ENCODE peak calls at places on chromosomes 11 and 22, in four cellular contexts. Q, E, T and Z are unnamed samples.

GRCh38 chr22:33476716-33477115 is 418.5 kb upstream of the SYN3 start:
- DNase-seq in Q (peak), E (peak), T (no peak), Z (no peak)

GRCh38 chr11:68077617-68078592 is 39.1 kb downstream of the TCIRG1 start:
- DNase-seq in Q (no peak), E (no peak), T (peak), Z (no peak)

GRCh38 chr11:90840071-90840470 is 617.2 kb upstream of the CHORDC1 start:
- DNase-seq in Q (no peak), E (no peak), T (peak), Z (no peak)

GRCh38 chr22:30694638-30695350 is at the start of gene OSBP2:
- DNase-seq in Q (peak), E (no peak), T (peak), Z (no peak)

GRCh38 chr11:91846002-91846401 is 378.6 kb upstream of the FAT3 start:
- DNase-seq in Q (no peak), E (no peak), T (no peak), Z (no peak)

GRCh38 chr22:24433001-24433867 is 5.8 kb downstream of the ADORA2A start:
- DNase-seq in Q (no peak), E (no peak), T (no peak), Z (no peak)

GRCh38 chr11:66268953-66269906 is 791 bp downstream of the RAB1B start:
- DNase-seq in Q (peak), E (peak), T (no peak), Z (peak)

GRCh38 chr11:68125164-68125563 is 4.0 kb upstream of the CHKA start:
- DNase-seq in Q (no peak), E (no peak), T (no peak), Z (no peak)

GRCh38 chr22:49935561-49935960 is 17.1 kb downstream of the CRELD2 start:
- DNase-seq in Q (peak), E (no peak), T (no peak), Z (peak)

GRCh38 chr11:85718991-85719807 is 33.2 kb upstream of the CCDC89 start:
- DNase-seq in Q (peak), E (peak), T (peak), Z (peak)

GRCh38 chr22:45816771-45817170 is 145.1 kb downstream of the ATXN10 start:
- DNase-seq in Q (no peak), E (no peak), T (no peak), Z (no peak)

GRCh38 chr22:36541831-36542391 is 12.9 kb upstream of the EIF3D start:
- DNase-seq in Q (peak), E (peak), T (peak), Z (peak)

GRCh38 chr11:20258496-20258895 is 98.2 kb upstream of the DBX1 start:
- DNase-seq in Q (no peak), E (no peak), T (no peak), Z (no peak)

GRCh38 chr22:38872831-38873248 is 824 bp upstream of the CBX6 start:
- DNase-seq in Q (peak), E (no peak), T (no peak), Z (peak)

GRCh38 chr22:19522881-19523239 is 1.4 kb downstream of the CLDN5 start:
- DNase-seq in Q (no peak), E (no peak), T (no peak), Z (no peak)

GRCh38 chr11:126969865-126970479 is 30.6 kb downstream of the KIRREL3 start:
- DNase-seq in Q (peak), E (peak), T (no peak), Z (peak)

GRCh38 chr11:119895981-119896380 is 167.0 kb upstream of the NECTIN1 start:
- DNase-seq in Q (no peak), E (no peak), T (no peak), Z (no peak)

GRCh38 chr11:68680541-68681231 is 3.7 kb upstream of the GAL start:
- DNase-seq in Q (no peak), E (no peak), T (no peak), Z (no peak)

GRCh38 chr11:59941091-59941490 is 2.9 kb downstream of the OOSP1 start:
- DNase-seq in Q (no peak), E (no peak), T (no peak), Z (no peak)

GRCh38 chr11:27294654-27295053 is 68.4 kb downstream of the CCDC34 start:
- DNase-seq in Q (peak), E (no peak), T (no peak), Z (no peak)

GRCh38 chr22:29693151-29693550 is 26.7 kb upstream of the CABP7 start:
- DNase-seq in Q (no peak), E (no peak), T (no peak), Z (peak)

GRCh38 chr11:12279672-12280108 is 97.7 kb upstream of the PARVA start:
- DNase-seq in Q (no peak), E (no peak), T (no peak), Z (no peak)

GRCh38 chr11:1348146-1348545 is 38.7 kb upstream of the TOLLIP start:
- DNase-seq in Q (no peak), E (no peak), T (no peak), Z (no peak)

GRCh38 chr11:133239530-133239929 is 292.8 kb downstream of the OPCML start:
- DNase-seq in Q (no peak), E (no peak), T (no peak), Z (no peak)

GRCh38 chr11:133238455-133238854 is 293.8 kb downstream of the OPCML start:
- DNase-seq in Q (peak), E (no peak), T (no peak), Z (no peak)

GRCh38 chr11:133249065-133249464 is 283.2 kb downstream of the OPCML start:
- DNase-seq in Q (no peak), E (no peak), T (no peak), Z (no peak)

GRCh38 chr11:133240908-133241307 is 291.4 kb downstream of the OPCML start:
- DNase-seq in Q (no peak), E (no peak), T (no peak), Z (no peak)

DNA sequence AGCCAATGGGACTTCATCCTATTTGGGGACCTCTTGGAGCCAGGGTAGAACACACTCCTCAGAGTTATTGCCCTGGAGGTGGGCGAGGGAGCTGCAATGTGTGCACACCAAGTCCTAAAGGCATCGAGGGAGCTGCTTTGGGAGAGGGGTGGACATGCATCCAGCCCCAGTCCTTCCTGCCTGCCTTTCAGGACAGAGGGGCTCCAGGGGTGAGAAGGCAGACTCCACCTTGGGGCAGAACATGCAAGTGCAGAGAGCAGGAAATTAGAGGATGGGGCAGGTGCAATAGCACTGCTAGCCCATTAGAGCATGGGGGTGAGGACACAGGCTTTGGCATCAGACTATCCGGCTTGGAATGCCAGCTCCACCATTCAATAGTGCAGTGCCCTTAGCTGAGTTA is 288.5 kb downstream of the OPCML start:
- DNase-seq in Q (no peak), E (no peak), T (no peak), Z (no peak)
- TF ChIP-seq CTCF in Q (no peak), E (no peak), T (no peak), Z (no peak)

DNA sequence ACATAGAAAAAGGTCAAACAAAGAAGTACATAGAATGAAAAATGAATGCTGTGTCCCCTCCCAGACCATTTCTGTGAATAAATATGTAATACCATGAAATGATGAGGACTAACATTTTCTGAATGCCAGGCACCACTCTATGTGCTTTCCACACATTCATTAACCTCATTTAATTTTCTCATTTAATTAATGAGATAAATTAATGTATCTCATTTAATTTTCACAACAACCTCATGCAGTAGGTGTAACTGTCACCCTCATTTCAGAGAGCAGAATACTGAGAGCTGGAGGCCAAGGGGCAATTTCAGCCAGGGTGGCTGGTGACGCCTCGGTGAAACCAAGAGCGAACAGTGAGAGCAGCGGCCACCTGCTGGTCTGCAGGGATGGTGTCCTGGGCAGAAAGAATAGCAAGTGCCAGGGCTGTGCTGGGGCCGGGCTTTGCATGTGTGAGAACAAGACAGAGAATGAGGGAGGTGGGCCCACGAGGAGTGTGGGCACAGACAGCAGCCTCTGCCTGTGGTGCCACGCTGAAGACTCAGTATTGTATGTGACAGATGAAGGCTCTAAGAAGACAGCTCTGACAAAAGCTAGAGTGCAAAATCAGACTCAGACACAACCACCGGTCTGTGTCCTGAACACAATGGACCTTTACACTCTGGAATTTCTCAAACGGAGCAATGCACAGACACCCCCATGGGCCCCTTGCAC is 1.8 kb upstream of the SERPIND1 start:
- DNase-seq in Q (peak), E (no peak), T (no peak), Z (no peak)
- TF ChIP-seq CTCF in Q (peak), E (peak), T (peak), Z (no peak)

DNA sequence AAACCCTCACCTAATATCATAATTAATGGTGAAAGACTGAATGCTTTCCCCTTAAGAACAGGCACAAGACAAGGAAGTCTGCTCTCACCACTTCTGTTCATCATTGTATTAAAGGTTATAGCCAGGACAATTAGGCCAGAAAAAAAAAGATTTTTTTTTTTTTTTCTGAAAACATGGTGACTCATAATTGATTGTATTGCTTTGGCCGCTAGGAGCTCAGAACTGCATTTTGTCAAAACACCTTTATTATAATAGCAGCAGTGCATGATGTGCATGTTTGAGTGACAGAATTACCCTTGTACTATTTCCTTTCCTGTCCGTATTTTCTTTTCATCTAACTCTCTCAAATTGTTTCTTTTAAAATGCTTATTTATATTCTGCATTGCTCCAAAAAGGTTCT is 98.1 kb downstream of the RNF169 start:
- DNase-seq in Q (no peak), E (no peak), T (no peak), Z (no peak)
- TF ChIP-seq CTCF in Q (no peak), E (peak), T (peak), Z (peak)

GRCh38 chr11:10762185-10762584 is 11.1 kb downstream of the CTR9 start:
- DNase-seq in Q (no peak), E (no peak), T (no peak), Z (no peak)

GRCh38 chr11:10762913-10763421 is 11.9 kb downstream of the CTR9 start:
- DNase-seq in Q (no peak), E (no peak), T (no peak), Z (no peak)

GRCh38 chr11:10761085-10761698 is 10.1 kb downstream of the CTR9 start:
- DNase-seq in Q (no peak), E (no peak), T (no peak), Z (no peak)

GRCh38 chr11:10763766-10764165 is 12.7 kb downstream of the CTR9 start:
- DNase-seq in Q (no peak), E (no peak), T (no peak), Z (no peak)

GRCh38 chr11:10758959-10759358 is 7.9 kb downstream of the CTR9 start:
- DNase-seq in Q (no peak), E (no peak), T (peak), Z (no peak)
- TF ChIP-seq CTCF in Q (no peak), E (no peak), T (peak), Z (peak)

GRCh38 chr11:128040603-128041002 is 546.8 kb downstream of the ETS1 start:
- DNase-seq in Q (no peak), E (no peak), T (no peak), Z (peak)

GRCh38 chr11:128036006-128036405 is 551.4 kb downstream of the ETS1 start:
- DNase-seq in Q (no peak), E (no peak), T (no peak), Z (no peak)

GRCh38 chr11:128042290-128042751 is 545.0 kb downstream of the ETS1 start:
- DNase-seq in Q (no peak), E (no peak), T (no peak), Z (no peak)

GRCh38 chr11:128036556-128037093 is 550.7 kb downstream of the ETS1 start:
- DNase-seq in Q (no peak), E (no peak), T (no peak), Z (no peak)

GRCh38 chr11:128039140-128040021 is 548.0 kb downstream of the ETS1 start:
- DNase-seq in Q (no peak), E (peak), T (peak), Z (peak)
- TF ChIP-seq CTCF in Q (no peak), E (no peak), T (no peak), Z (no peak)

GRCh38 chr11:125674210-125674609 is 6.4 kb downstream of the ACRV1 start:
- DNase-seq in Q (no peak), E (no peak), T (no peak), Z (no peak)

GRCh38 chr11:125680747-125681146 is at the start of gene ACRV1:
- DNase-seq in Q (no peak), E (no peak), T (peak), Z (no peak)

GRCh38 chr11:125675196-125675595 is 5.5 kb downstream of the ACRV1 start:
- DNase-seq in Q (no peak), E (no peak), T (peak), Z (no peak)

GRCh38 chr11:125679837-125680236 is 810 bp downstream of the ACRV1 start:
- DNase-seq in Q (no peak), E (no peak), T (no peak), Z (no peak)

DNA sequence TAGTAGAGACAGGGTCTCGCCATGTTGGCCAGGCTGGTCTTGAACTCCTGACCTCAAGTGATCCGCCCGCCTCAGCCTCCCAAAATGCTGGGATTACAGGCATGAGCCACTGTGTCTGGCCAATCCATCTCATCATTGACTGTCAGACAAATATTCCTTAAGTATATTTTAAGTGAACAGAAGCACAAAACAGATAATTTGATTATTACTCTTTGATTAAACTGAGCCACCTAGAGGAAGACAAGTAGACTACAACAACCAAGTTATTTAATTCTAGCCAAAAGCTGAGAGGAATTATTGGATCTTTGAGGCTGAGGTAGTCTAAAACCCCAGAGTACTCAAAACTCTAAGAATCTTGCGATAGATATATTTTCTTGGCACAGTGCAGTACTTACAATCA is 1.2 kb downstream of the ACRV1 start:
- DNase-seq in Q (no peak), E (no peak), T (no peak), Z (peak)
- TF ChIP-seq CTCF in Q (peak), E (peak), T (no peak), Z (peak)